ENCODE peak calls at places on chromosomes 6 and 20, in eight cellular contexts. A is CD8-positive, alpha-beta T cell; H is GM06990; L is astrocyte; W is transverse colon; I is HFF-Myc; Y is IMR-90; P is AG10803. Z is an unnamed sample.

GRCh38 chr6:154487367-154488275 is 22.9 kb downstream of the CNKSR3 start:
- DNase-seq in A (no peak), H (no peak), L (peak), W (no peak), I (no peak), Y (peak), P (no peak), Z (no peak)

GRCh38 chr20:36093025-36093803 is 61.3 kb upstream of the EPB41L1 start:
- DNase-seq in A (peak), H (peak), L (no peak), W (peak), I (no peak), Y (no peak), P (peak), Z (no peak)

GRCh38 chr6:8059129-8059528 is 5.1 kb downstream of the BLOC1S5 start:
- DNase-seq in A (no peak), H (no peak), L (peak), W (no peak), I (no peak), Y (peak), P (peak), Z (no peak)

GRCh38 chr6:122735618-122736017 is 43.9 kb upstream of the FABP7 start:
- DNase-seq in A (no peak), H (no peak), L (no peak), W (no peak), I (no peak), Y (no peak), P (no peak), Z (no peak)

GRCh38 chr6:139944131-139944530 is 569.7 kb upstream of the CITED2 start:
- DNase-seq in A (no peak), H (no peak), L (no peak), W (no peak), I (no peak), Y (no peak), P (no peak), Z (no peak)

GRCh38 chr6:2914318-2914660 is 11.2 kb upstream of the SERPINB9 start:
- DNase-seq in A (no peak), H (no peak), L (no peak), W (peak), I (no peak), Y (no peak), P (no peak), Z (no peak)

GRCh38 chr6:13980534-13980933 is 55.8 kb downstream of the RNF182 start:
- DNase-seq in A (no peak), H (no peak), L (no peak), W (no peak), I (no peak), Y (no peak), P (no peak), Z (no peak)

GRCh38 chr20:24782221-24782620 is 166.8 kb upstream of the CST7 start:
- DNase-seq in A (no peak), H (no peak), L (no peak), W (no peak), I (no peak), Y (no peak), P (no peak), Z (no peak)

GRCh38 chr20:54475334-54476287 is at the start of gene DOK5:
- DNase-seq in A (no peak), H (no peak), L (peak), W (peak), I (no peak), Y (peak), P (peak), Z (peak)

GRCh38 chr6:7550433-7550801 is 8.9 kb downstream of the DSP start:
- DNase-seq in A (no peak), H (no peak), L (no peak), W (no peak), I (no peak), Y (no peak), P (no peak), Z (no peak)

GRCh38 chr6:142009647-142010046 is 123.1 kb upstream of the GJE1 start:
- DNase-seq in A (no peak), H (no peak), L (peak), W (no peak), I (peak), Y (peak), P (peak), Z (no peak)

DNA sequence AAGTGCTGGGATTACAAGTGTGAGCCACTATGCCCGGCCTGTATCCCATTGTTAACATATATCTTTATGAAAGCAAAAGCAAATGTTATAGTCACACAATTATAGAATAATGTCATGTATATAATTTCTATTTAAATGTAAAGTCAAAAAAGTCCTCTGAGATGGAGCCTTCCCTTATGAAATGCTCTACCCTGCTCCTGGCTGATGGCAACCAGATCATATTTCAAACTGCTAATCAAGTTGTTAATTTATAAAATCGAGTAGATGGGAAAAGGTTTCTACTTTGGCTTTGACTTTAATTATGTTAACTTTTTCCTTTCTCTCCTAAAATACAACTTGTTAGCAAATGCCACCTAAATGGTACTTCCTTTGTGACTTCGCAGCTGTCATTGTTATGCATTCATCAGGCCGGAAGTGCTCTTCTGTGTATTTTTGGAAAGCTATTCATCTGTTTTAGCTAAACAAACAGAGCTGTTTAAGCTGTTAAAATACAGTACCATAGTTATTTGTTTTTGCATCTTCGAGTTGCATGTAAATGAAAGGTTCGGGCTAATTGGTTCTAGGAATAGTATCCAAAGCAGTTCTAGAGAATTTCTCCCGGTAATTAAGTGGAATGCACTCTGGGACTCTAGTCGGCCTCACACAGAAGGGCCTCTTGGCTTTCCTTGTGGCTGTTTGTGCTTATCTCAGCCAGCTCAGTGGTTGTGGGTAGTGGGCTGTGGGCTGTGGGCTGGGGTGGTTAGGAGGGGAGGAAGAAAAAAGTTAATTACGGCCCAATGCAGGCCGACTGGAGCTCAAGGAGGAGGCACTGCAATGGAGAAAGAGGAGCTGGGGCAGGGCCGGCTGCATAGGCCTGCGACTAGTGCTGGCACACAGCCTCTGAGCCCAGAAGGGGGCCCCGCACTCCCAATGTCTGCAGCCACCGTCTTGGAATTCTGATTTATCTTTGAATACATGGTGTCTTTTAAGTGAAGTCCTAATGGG is 34.8 kb downstream of the SLC35D3 start:
- DNase-seq in A (no peak), H (no peak), L (no peak), W (no peak), I (no peak), Y (no peak), P (no peak), Z (no peak)
- TF ChIP-seq CTCF in A (no peak), H (no peak), L (no peak), W (no peak), I (no peak), Y (no peak), P (no peak), Z (no peak)

GRCh38 chr6:152240983-152241766 is 396.0 kb downstream of the SYNE1 start:
- DNase-seq in A (no peak), H (no peak), L (no peak), W (no peak), I (no peak), Y (no peak), P (no peak), Z (no peak)
- TF ChIP-seq CTCF in A (no peak), H (no peak), L (no peak), W (no peak), I (no peak), Y (no peak), P (no peak), Z (no peak)

DNA sequence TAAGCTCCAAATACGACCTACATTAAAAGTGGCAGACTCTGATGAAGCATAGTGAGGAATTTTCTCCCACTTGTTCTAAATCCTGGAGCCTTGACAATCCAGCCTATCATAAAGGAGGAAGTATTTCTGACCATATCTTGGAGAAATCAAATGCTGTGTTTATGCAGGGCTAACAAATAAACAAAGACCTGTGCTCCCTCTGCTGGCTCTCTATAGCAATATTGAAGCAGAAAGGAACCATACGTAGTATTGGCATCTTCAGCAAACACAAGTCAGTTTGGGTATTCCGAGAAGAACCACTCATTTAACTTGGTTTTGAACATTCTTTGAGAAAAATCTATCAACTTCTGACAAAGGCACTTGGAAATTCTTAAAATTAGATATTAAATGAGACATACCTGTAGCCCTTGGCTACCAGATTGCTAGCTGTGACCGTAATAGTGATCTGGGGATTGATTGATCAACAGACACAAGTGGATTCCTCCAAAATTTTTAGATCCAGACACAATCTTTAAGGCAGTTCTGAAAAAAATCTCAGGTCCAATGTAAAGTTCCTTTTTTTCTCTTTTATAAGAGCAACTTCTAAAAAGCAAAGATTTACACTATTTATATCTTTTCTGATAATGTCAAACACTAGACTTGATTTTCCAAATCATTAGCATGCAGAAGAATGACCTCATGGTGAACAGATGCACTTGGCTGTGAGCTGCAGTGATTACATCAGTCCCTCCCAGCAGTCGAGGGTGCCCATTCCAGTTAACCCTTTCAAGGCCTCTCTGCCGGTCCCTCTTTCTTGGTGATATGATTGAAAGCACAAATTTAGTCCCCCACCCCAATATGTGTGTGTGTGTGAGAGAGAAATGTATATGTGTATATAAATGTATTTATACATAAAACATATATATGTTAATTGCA is 40.2 kb downstream of the INSM1 start:
- DNase-seq in A (no peak), H (no peak), L (peak), W (no peak), I (peak), Y (peak), P (peak), Z (no peak)
- TF ChIP-seq CTCF in A (no peak), H (peak), L (peak), W (no peak), I (peak), Y (peak), P (peak), Z (no peak)

GRCh38 chr6:12841619-12842018 is 125.1 kb downstream of the PHACTR1 start:
- DNase-seq in A (no peak), H (no peak), L (no peak), W (no peak), I (no peak), Y (no peak), P (no peak), Z (no peak)

GRCh38 chr6:12844284-12845223 is 128.0 kb downstream of the PHACTR1 start:
- DNase-seq in A (no peak), H (no peak), L (peak), W (no peak), I (peak), Y (peak), P (peak), Z (peak)

GRCh38 chr6:12842126-12842525 is 125.6 kb downstream of the PHACTR1 start:
- DNase-seq in A (no peak), H (no peak), L (no peak), W (no peak), I (no peak), Y (no peak), P (peak), Z (no peak)

GRCh38 chr6:12845224-12846004 is 128.8 kb downstream of the PHACTR1 start:
- DNase-seq in A (no peak), H (peak), L (no peak), W (no peak), I (no peak), Y (no peak), P (no peak), Z (no peak)

DNA sequence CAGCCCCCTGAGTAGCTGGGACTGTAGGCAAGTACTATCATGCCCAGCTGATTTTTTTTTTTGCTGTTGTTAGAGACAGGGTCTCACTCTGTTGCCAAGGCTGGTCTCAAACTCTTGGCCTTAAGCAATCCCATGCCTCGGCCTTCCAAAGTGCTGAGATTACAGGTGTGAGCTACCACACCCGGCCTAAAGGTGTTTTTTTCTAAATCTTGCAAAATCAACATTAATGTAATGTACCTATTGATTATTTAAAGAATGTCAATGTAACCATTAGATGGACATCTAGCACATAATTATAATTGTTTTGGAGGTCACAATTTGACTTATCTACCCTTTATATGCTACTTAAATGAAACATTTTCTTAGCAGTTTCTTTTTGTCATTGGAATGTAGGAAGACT is 126.1 kb downstream of the PHACTR1 start:
- DNase-seq in A (no peak), H (no peak), L (no peak), W (no peak), I (no peak), Y (no peak), P (no peak), Z (no peak)
- TF ChIP-seq CTCF in A (no peak), H (no peak), L (no peak), W (no peak), I (no peak), Y (no peak), P (no peak), Z (no peak)

DNA sequence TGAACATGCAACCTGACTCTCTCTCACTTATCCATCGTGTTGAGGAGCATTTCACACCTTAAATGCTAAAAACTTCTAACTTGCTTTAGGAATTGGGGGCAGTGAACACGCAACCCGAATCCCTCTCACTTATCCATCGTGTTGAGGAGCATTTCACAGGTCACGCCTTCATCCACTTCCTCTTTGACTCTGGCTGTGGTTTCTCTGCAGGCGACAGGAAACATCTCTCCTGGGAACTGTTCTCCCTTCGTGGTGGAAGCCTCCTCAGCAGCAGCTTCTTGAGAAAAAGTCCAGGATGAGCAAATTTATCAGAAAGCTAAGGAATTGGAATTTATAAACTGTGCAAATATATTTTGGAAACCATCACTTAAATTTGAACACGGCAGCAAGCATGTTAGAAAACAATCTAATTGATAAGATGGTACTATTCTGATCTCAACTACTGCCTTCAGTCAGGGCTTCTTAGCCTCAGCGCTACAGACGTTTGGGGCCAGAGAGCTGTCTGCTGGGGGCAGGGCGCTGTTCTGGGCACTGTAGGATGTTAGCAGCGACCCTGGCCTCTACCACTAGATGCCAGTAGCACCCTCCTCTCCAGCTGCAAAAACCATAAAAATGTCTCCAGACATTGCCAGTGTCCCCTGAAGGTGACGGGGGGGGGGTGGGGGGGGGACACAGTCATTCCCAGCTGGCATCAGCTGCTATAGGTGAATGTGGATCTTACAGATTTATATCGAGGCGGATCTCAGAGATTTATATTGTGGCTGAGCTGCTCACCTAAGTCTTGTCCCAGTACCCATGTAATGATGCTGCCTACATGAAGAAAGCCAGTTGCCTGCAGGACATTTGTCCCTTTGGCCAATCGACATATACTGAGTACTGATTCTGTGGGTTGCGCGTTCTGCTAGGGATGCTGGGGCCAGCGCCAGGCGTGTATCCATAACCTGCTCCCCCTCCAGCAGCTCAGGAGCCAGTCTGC is 26.2 kb downstream of the CTCFL start:
- DNase-seq in A (no peak), H (no peak), L (no peak), W (no peak), I (no peak), Y (peak), P (peak), Z (no peak)
- TF ChIP-seq CTCF in A (peak), H (peak), L (no peak), W (no peak), I (peak), Y (peak), P (peak), Z (peak)

DNA sequence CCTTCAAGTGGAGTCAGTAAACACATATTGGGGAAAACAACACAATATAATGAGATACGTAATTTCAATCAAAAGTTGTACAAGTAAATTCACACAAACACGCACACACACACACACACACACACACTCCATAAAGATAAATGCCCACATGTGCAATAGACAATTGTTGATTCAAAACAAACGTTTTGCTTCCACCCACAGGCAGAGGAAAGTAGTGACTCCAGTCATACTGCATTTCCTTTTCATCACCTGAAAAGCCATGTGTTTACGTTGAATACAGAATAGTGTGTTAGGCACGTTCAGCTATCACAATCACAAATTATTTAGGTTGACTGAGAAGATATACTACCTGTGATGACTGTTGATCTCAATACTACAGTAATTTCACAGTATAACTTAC is 443.8 kb upstream of the MANEA start:
- DNase-seq in A (no peak), H (no peak), L (no peak), W (no peak), I (no peak), Y (peak), P (no peak), Z (no peak)
- TF ChIP-seq CTCF in A (no peak), H (no peak), L (peak), W (no peak), I (no peak), Y (no peak), P (no peak), Z (no peak)

GRCh38 chr20:11965602-11966001 is 47.9 kb downstream of the BTBD3 start:
- DNase-seq in A (no peak), H (no peak), L (no peak), W (no peak), I (no peak), Y (peak), P (peak), Z (no peak)
- TF ChIP-seq CTCF in A (no peak), H (no peak), L (no peak), W (no peak), I (peak), Y (peak), P (peak), Z (no peak)

Z was measured in GM13976.